ENCODE peak calls at places on chromosomes 2 and 18, in seven cellular contexts. One of them, this sample, is unnamed.
A peak's percentile ranks its signal among the peaks of the same experiment; 100 is the strongest.

GRCh38 chr2:145012214-145012670 is 492.3 kb upstream of the ZEB2 start:
- DNase-seq in lower leg skin: no peak
- DNase-seq in A549: peak; percentile 46
- DNase-seq in kidney epithelial cell: peak; percentile 38
- DNase-seq in CD8-positive, alpha-beta T cell: no peak
- DNase-seq in esophagus squamous epithelium: no peak
- DNase-seq in OCI-LY7: no peak
- DNase-seq in this sample: no peak

GRCh38 chr2:9347411-9347853 is 75.9 kb downstream of the ITGB1BP1 start:
- DNase-seq in lower leg skin: peak; percentile 91
- DNase-seq in A549: no peak
- DNase-seq in kidney epithelial cell: no peak
- DNase-seq in CD8-positive, alpha-beta T cell: no peak
- DNase-seq in esophagus squamous epithelium: no peak
- DNase-seq in OCI-LY7: no peak
- DNase-seq in this sample: no peak

GRCh38 chr2:145277922-145278321 is 758.0 kb upstream of the ZEB2 start:
- DNase-seq in lower leg skin: no peak
- DNase-seq in A549: no peak
- DNase-seq in kidney epithelial cell: no peak
- DNase-seq in CD8-positive, alpha-beta T cell: no peak
- DNase-seq in esophagus squamous epithelium: no peak
- DNase-seq in OCI-LY7: no peak
- DNase-seq in this sample: no peak

GRCh38 chr18:75070625-75071483 is 138.1 kb downstream of the PTGR3 start:
- DNase-seq in lower leg skin: peak; percentile 88
- DNase-seq in A549: peak; percentile 61
- DNase-seq in kidney epithelial cell: peak; percentile 91
- DNase-seq in CD8-positive, alpha-beta T cell: peak; percentile 83
- DNase-seq in esophagus squamous epithelium: peak; percentile 16
- DNase-seq in OCI-LY7: peak; percentile 11
- DNase-seq in this sample: peak; percentile 57

GRCh38 chr18:62379051-62379450 is 53.9 kb downstream of the TNFRSF11A start:
- DNase-seq in lower leg skin: no peak
- DNase-seq in A549: no peak
- DNase-seq in kidney epithelial cell: no peak
- DNase-seq in CD8-positive, alpha-beta T cell: no peak
- DNase-seq in esophagus squamous epithelium: no peak
- DNase-seq in OCI-LY7: no peak
- DNase-seq in this sample: no peak

GRCh38 chr18:55319517-55319905 is 268.5 kb downstream of the TCF4 start:
- DNase-seq in lower leg skin: no peak
- DNase-seq in A549: no peak
- DNase-seq in kidney epithelial cell: no peak
- DNase-seq in CD8-positive, alpha-beta T cell: no peak
- DNase-seq in esophagus squamous epithelium: no peak
- DNase-seq in OCI-LY7: no peak
- DNase-seq in this sample: no peak

GRCh38 chr2:45852450-45853150 is 201.1 kb downstream of the PRKCE start:
- DNase-seq in lower leg skin: no peak
- DNase-seq in A549: no peak
- DNase-seq in kidney epithelial cell: no peak
- DNase-seq in CD8-positive, alpha-beta T cell: no peak
- DNase-seq in esophagus squamous epithelium: no peak
- DNase-seq in OCI-LY7: peak; percentile 20
- DNase-seq in this sample: no peak

GRCh38 chr2:200253631-200254030 is 52.9 kb upstream of the SPATS2L start:
- DNase-seq in lower leg skin: no peak
- DNase-seq in A549: no peak
- DNase-seq in kidney epithelial cell: no peak
- DNase-seq in CD8-positive, alpha-beta T cell: no peak
- DNase-seq in esophagus squamous epithelium: no peak
- DNase-seq in OCI-LY7: no peak
- DNase-seq in this sample: no peak

GRCh38 chr2:179612108-179612507 is 249.3 kb downstream of the ZNF385B start:
- DNase-seq in lower leg skin: no peak
- DNase-seq in A549: no peak
- DNase-seq in kidney epithelial cell: no peak
- DNase-seq in CD8-positive, alpha-beta T cell: no peak
- DNase-seq in esophagus squamous epithelium: no peak
- DNase-seq in OCI-LY7: no peak
- DNase-seq in this sample: peak; percentile 9

GRCh38 chr18:12015697-12016062 is 34.4 kb downstream of the IMPA2 start:
- DNase-seq in lower leg skin: no peak
- DNase-seq in A549: no peak
- DNase-seq in kidney epithelial cell: no peak
- DNase-seq in CD8-positive, alpha-beta T cell: no peak
- DNase-seq in esophagus squamous epithelium: no peak
- DNase-seq in OCI-LY7: no peak
- DNase-seq in this sample: no peak

GRCh38 chr2:118046628-118047210 is 32.8 kb upstream of the CCDC93 start:
- DNase-seq in lower leg skin: no peak
- DNase-seq in A549: peak; percentile 48
- DNase-seq in kidney epithelial cell: peak; percentile 9
- DNase-seq in CD8-positive, alpha-beta T cell: no peak
- DNase-seq in esophagus squamous epithelium: no peak
- DNase-seq in OCI-LY7: peak; percentile 70
- DNase-seq in this sample: peak; percentile 24

GRCh38 chr2:46196871-46197462 is 100.2 kb upstream of the EPAS1 start:
- DNase-seq in lower leg skin: peak; percentile 61
- DNase-seq in A549: no peak
- DNase-seq in kidney epithelial cell: no peak
- DNase-seq in CD8-positive, alpha-beta T cell: no peak
- DNase-seq in esophagus squamous epithelium: no peak
- DNase-seq in OCI-LY7: no peak
- DNase-seq in this sample: no peak

GRCh38 chr2:202135111-202135874 is 62.2 kb downstream of the KIAA2012 start:
- DNase-seq in lower leg skin: peak; percentile 95
- DNase-seq in A549: peak; percentile 78
- DNase-seq in kidney epithelial cell: peak; percentile 60
- DNase-seq in CD8-positive, alpha-beta T cell: no peak
- DNase-seq in esophagus squamous epithelium: no peak
- DNase-seq in OCI-LY7: no peak
- DNase-seq in this sample: peak; percentile 100

GRCh38 chr2:15973446-15974202 is 33.3 kb downstream of the MYCN start:
- DNase-seq in lower leg skin: no peak
- DNase-seq in A549: no peak
- DNase-seq in kidney epithelial cell: no peak
- DNase-seq in CD8-positive, alpha-beta T cell: no peak
- DNase-seq in esophagus squamous epithelium: no peak
- DNase-seq in OCI-LY7: no peak
- DNase-seq in this sample: no peak

GRCh38 chr2:2291500-2292260 is 39.4 kb downstream of the MYT1L start:
- DNase-seq in lower leg skin: no peak
- DNase-seq in A549: peak; percentile 13
- DNase-seq in kidney epithelial cell: no peak
- DNase-seq in CD8-positive, alpha-beta T cell: no peak
- DNase-seq in esophagus squamous epithelium: no peak
- DNase-seq in OCI-LY7: no peak
- DNase-seq in this sample: no peak

GRCh38 chr2:158717366-158718195 is 77.5 kb upstream of the DAPL1 start:
- DNase-seq in lower leg skin: peak; percentile 46
- DNase-seq in A549: no peak
- DNase-seq in kidney epithelial cell: no peak
- DNase-seq in CD8-positive, alpha-beta T cell: no peak
- DNase-seq in esophagus squamous epithelium: no peak
- DNase-seq in OCI-LY7: no peak
- DNase-seq in this sample: no peak

GRCh38 chr2:196242131-196242620 is 70.8 kb upstream of the STK17B start:
- DNase-seq in lower leg skin: no peak
- DNase-seq in A549: no peak
- DNase-seq in kidney epithelial cell: no peak
- DNase-seq in CD8-positive, alpha-beta T cell: no peak
- DNase-seq in esophagus squamous epithelium: no peak
- DNase-seq in OCI-LY7: peak; percentile 69
- DNase-seq in this sample: no peak

GRCh38 chr2:168401771-168402170 is 54.3 kb upstream of the CERS6 start:
- DNase-seq in lower leg skin: no peak
- DNase-seq in A549: no peak
- DNase-seq in kidney epithelial cell: no peak
- DNase-seq in CD8-positive, alpha-beta T cell: no peak
- DNase-seq in esophagus squamous epithelium: no peak
- DNase-seq in OCI-LY7: no peak
- DNase-seq in this sample: no peak

GRCh38 chr18:54392621-54393023 is 34.9 kb downstream of the C18orf54 start:
- DNase-seq in lower leg skin: no peak
- DNase-seq in A549: peak; percentile 52
- DNase-seq in kidney epithelial cell: no peak
- DNase-seq in CD8-positive, alpha-beta T cell: no peak
- DNase-seq in esophagus squamous epithelium: no peak
- DNase-seq in OCI-LY7: peak; percentile 69
- DNase-seq in this sample: peak; percentile 58

DNA sequence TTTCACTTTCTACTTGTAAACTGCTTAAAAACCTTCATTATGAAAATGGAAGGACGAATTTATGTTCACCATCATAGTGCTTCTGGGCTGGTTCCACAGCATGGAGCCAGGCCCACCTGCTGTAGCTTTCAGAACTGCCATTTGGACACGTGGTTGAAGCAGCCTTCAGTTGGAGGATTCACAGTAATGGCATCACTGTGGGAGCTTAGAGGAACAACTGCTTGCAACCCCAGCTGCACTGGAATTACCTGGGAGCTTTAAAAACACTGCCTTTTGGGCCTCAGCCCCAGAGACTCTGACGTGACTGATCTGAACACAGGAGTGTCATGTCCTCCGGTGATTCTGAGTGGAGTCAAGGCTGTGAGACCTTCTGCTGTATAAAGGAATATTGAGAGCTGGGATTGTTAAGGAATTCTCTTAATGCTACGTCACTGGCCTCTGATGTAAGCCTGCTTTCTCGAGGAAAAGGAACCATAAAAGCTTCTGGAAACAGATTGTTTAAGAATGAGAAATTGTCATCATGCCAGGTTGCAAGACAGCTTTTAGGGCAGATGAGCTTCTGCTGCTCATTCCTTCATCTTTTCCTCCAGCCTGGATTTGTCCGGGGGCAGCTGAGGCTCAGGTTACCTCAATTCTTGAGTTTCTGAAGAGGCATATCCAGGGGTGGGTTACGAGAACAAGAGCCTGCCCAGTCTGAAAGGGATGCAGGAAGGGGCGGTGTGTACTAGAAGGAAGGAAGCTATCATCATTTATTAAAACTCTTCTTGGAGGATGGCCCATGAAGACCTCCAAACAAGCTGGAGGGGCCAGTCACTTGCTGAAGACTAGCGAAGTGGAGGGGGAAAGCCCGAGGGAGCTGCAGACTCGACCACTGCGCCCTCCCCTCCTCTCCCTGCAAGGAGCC is 1.3 kb upstream of the IL1R1 start:
- DNase-seq in lower leg skin: no peak
- DNase-seq in A549: no peak
- DNase-seq in kidney epithelial cell: no peak
- DNase-seq in CD8-positive, alpha-beta T cell: no peak
- DNase-seq in esophagus squamous epithelium: no peak
- DNase-seq in OCI-LY7: no peak
- DNase-seq in this sample: no peak
- H3K4me3 ChIP-seq in lower leg skin: no peak overlapping the region
- H3K4me3 ChIP-seq in A549: no peak overlapping the region
- H3K4me3 ChIP-seq in kidney epithelial cell: peak overlapping the region; percentile 59
- H3K4me3 ChIP-seq in CD8-positive, alpha-beta T cell: no peak overlapping the region
- H3K4me3 ChIP-seq in esophagus squamous epithelium: peak overlapping the region; percentile 87
- H3K4me3 ChIP-seq in OCI-LY7: no peak overlapping the region
- H3K4me3 ChIP-seq in this sample: peak overlapping the region; percentile 59

GRCh38 chr2:96549967-96550786 is 13.6 kb downstream of the ARID5A start:
- DNase-seq in lower leg skin: peak; percentile 74
- DNase-seq in A549: peak; percentile 84
- DNase-seq in kidney epithelial cell: no peak
- DNase-seq in CD8-positive, alpha-beta T cell: no peak
- DNase-seq in esophagus squamous epithelium: no peak
- DNase-seq in OCI-LY7: peak; percentile 18
- DNase-seq in this sample: no peak
- TF ChIP-seq CTCF in lower leg skin: no peak
- TF ChIP-seq CTCF in A549: peak; percentile 97
- TF ChIP-seq CTCF in kidney epithelial cell: no peak
- TF ChIP-seq CTCF in CD8-positive, alpha-beta T cell: no peak
- TF ChIP-seq CTCF in esophagus squamous epithelium: peak; percentile 46
- TF ChIP-seq CTCF in OCI-LY7: peak; percentile 64
- TF ChIP-seq CTCF in this sample: peak; percentile 32

GRCh38 chr2:42793314-42794270 is 1.2 kb upstream of the HAAO start:
- DNase-seq in lower leg skin: peak; percentile 89
- DNase-seq in A549: no peak
- DNase-seq in kidney epithelial cell: no peak
- DNase-seq in CD8-positive, alpha-beta T cell: no peak
- DNase-seq in esophagus squamous epithelium: no peak
- DNase-seq in OCI-LY7: no peak
- DNase-seq in this sample: no peak
- H3K4me3 ChIP-seq in lower leg skin: peak overlapping the region; percentile 47
- H3K4me3 ChIP-seq in A549: no peak overlapping the region
- H3K4me3 ChIP-seq in kidney epithelial cell: peak overlapping the region; percentile 43
- H3K4me3 ChIP-seq in CD8-positive, alpha-beta T cell: peak overlapping the region; percentile 55
- H3K4me3 ChIP-seq in esophagus squamous epithelium: peak overlapping the region; percentile 78
- H3K4me3 ChIP-seq in OCI-LY7: no peak overlapping the region
- H3K4me3 ChIP-seq in this sample: no peak overlapping the region

GRCh38 chr2:156189584-156189983 is 142.9 kb downstream of the NR4A2 start:
- DNase-seq in lower leg skin: no peak
- DNase-seq in A549: no peak
- DNase-seq in kidney epithelial cell: no peak
- DNase-seq in CD8-positive, alpha-beta T cell: no peak
- DNase-seq in esophagus squamous epithelium: no peak
- DNase-seq in OCI-LY7: no peak
- DNase-seq in this sample: no peak

GRCh38 chr2:156190532-156190931 is 142.0 kb downstream of the NR4A2 start:
- DNase-seq in lower leg skin: no peak
- DNase-seq in A549: no peak
- DNase-seq in kidney epithelial cell: no peak
- DNase-seq in CD8-positive, alpha-beta T cell: no peak
- DNase-seq in esophagus squamous epithelium: no peak
- DNase-seq in OCI-LY7: no peak
- DNase-seq in this sample: no peak

GRCh38 chr2:156191547-156191946 is 141.0 kb downstream of the NR4A2 start:
- DNase-seq in lower leg skin: no peak
- DNase-seq in A549: no peak
- DNase-seq in kidney epithelial cell: no peak
- DNase-seq in CD8-positive, alpha-beta T cell: no peak
- DNase-seq in esophagus squamous epithelium: no peak
- DNase-seq in OCI-LY7: no peak
- DNase-seq in this sample: no peak

GRCh38 chr2:156189143-156189542 is 143.4 kb downstream of the NR4A2 start:
- DNase-seq in lower leg skin: no peak
- DNase-seq in A549: no peak
- DNase-seq in kidney epithelial cell: no peak
- DNase-seq in CD8-positive, alpha-beta T cell: no peak
- DNase-seq in esophagus squamous epithelium: no peak
- DNase-seq in OCI-LY7: no peak
- DNase-seq in this sample: no peak

DNA sequence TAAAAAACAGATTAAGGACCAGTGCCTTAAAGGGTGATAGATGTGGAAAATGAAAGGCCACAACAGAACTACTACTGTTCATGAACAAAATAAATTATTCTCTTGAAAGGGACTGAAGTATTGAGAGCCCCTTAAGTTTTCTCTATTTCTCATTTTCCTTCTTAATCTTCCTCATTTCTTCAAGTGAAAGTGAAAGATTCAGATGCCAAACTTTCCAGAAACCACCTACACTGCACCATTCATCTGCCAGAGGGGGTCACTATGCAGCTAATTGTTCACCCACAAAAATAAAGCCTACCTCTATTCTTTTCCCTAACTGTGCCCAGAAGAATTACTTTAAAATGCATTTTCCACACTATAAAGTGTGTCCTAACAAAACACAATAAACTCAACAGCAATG is 140.1 kb downstream of the NR4A2 start:
- DNase-seq in lower leg skin: no peak
- DNase-seq in A549: no peak
- DNase-seq in kidney epithelial cell: no peak
- DNase-seq in CD8-positive, alpha-beta T cell: no peak
- DNase-seq in esophagus squamous epithelium: no peak
- DNase-seq in OCI-LY7: no peak
- DNase-seq in this sample: no peak
- TF ChIP-seq CTCF in lower leg skin: no peak
- TF ChIP-seq CTCF in A549: peak; percentile 20
- TF ChIP-seq CTCF in kidney epithelial cell: peak; percentile 12
- TF ChIP-seq CTCF in CD8-positive, alpha-beta T cell: peak; percentile 23
- TF ChIP-seq CTCF in esophagus squamous epithelium: no peak
- TF ChIP-seq CTCF in OCI-LY7: peak; percentile 31
- TF ChIP-seq CTCF in this sample: peak; percentile 31